ENCODE peak calls at places on chromosomes 7 and 10, in five cellular contexts. F is activated B cell treated with CpG ODN at 0.5 μM for 24 hours, B is upper lobe of right lung, O is heart right ventricle, W is ovary. E is an unnamed sample.

GRCh38 chr7:101303102-101303701 is 18.4 kb downstream of the IFT22 start:
- DNase-seq in W (no peak), O (no peak), B (no peak), F (no peak), E (no peak)

GRCh38 chr10:11861341-11861740 is 38.2 kb downstream of the PROSER2 start:
- DNase-seq in B (peak), W (no peak), F (no peak), O (no peak), E (no peak)

GRCh38 chr7:151201751-151202150 is 8.5 kb downstream of the H2BK1 start:
- DNase-seq in W (no peak), O (no peak), F (no peak), B (no peak), E (no peak)

GRCh38 chr7:116575853-116576252 is 51.0 kb downstream of the CAV1 start:
- DNase-seq in W (no peak), B (no peak), O (no peak), F (no peak), E (no peak)

GRCh38 chr7:44759246-44759645 is 10.6 kb downstream of the ZMIZ2 start:
- DNase-seq in F (no peak), W (no peak), O (no peak), B (no peak), E (no peak)

GRCh38 chr10:59991117-59991516 is 84.8 kb upstream of the CCDC6 start:
- DNase-seq in B (no peak), F (no peak), W (no peak), O (no peak), E (no peak)

GRCh38 chr7:73829921-73830617 is 727 bp upstream of the CLDN4 start:
- DNase-seq in B (no peak), O (no peak), W (no peak), F (no peak), E (no peak)

GRCh38 chr7:158606671-158607424 is 19.2 kb upstream of the PTPRN2 start:
- DNase-seq in W (no peak), O (no peak), B (no peak), F (no peak), E (no peak)

GRCh38 chr10:53786236-53786635 is 1013.7 kb upstream of the MBL2 start:
- DNase-seq in B (no peak), O (no peak), W (no peak), F (no peak), E (no peak)

GRCh38 chr7:44980393-44981034 is 1.7 kb upstream of the MYO1G start:
- DNase-seq in W (no peak), F (peak), B (peak), O (no peak), E (no peak)

GRCh38 chr10:115941247-115941840 is 331.7 kb downstream of the GFRA1 start:
- DNase-seq in W (no peak), F (no peak), O (no peak), B (no peak), E (no peak)

GRCh38 chr7:156667110-156667436 is 26.5 kb downstream of the RNF32 start:
- DNase-seq in F (no peak), O (no peak), B (no peak), W (no peak), E (no peak)

GRCh38 chr10:29862926-29863614 is 196.3 kb downstream of the JCAD start:
- DNase-seq in B (no peak), W (no peak), O (no peak), F (no peak), E (no peak)

GRCh38 chr7:33099154-33099940 is 9.9 kb downstream of the RP9 start:
- DNase-seq in O (peak), W (no peak), B (no peak), F (no peak), E (no peak)

GRCh38 chr7:51315393-51316261 is 982 bp downstream of the COBL start:
- DNase-seq in O (no peak), W (peak), F (no peak), B (peak), E (no peak)

GRCh38 chr10:133180192-133180914 is 20.3 kb downstream of the KNDC1 start:
- DNase-seq in W (no peak), O (no peak), F (no peak), B (peak), E (no peak)

GRCh38 chr7:98864726-98865420 is 4.9 kb downstream of the TMEM130 start:
- DNase-seq in B (no peak), W (no peak), F (no peak), O (no peak), E (no peak)

GRCh38 chr10:70753841-70754621 is 31.1 kb downstream of the TBATA start:
- DNase-seq in W (no peak), B (peak), O (no peak), F (no peak), E (no peak)

GRCh38 chr10:24885551-24885950 is 66.9 kb downstream of the PRTFDC1 start:
- DNase-seq in B (no peak), F (no peak), O (no peak), W (no peak), E (no peak)

GRCh38 chr10:80611481-80611880 is 73.8 kb downstream of the SH2D4B start:
- DNase-seq in F (no peak), O (no peak), W (no peak), B (no peak), E (no peak)

GRCh38 chr10:88401671-88402347 is 181.3 kb downstream of the RNLS start:
- DNase-seq in W (no peak), F (no peak), O (no peak), B (no peak), E (no peak)

GRCh38 chr10:33196710-33197406 is 137.6 kb downstream of the NRP1 start:
- DNase-seq in B (no peak), W (no peak), O (peak), F (no peak), E (no peak)

GRCh38 chr10:110859947-110860376 is 11.8 kb upstream of the PDCD4 start:
- DNase-seq in F (no peak), W (no peak), B (no peak), O (no peak), E (no peak)

DNA sequence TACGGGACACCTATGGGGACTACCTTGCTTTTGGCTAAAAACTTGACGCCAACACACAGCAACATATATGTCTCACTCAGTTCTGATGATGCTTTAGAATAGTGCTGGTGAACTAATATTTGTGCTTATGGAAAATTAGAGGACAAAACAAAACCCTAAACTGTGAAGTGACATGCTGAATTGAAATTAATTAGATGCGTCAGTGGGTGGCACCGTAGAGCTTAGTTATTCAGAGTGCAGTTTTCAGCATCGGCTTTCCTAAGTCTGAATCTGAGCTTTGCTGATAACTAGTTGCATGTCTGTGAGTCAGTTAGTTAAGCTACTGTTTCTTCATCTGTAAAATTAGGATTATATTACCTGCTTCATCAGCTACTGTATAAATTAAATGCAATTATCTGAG is 245.0 kb upstream of the SORCS1 start:
- DNase-seq in W (no peak), B (no peak), O (no peak), F (no peak), E (no peak)
- TF ChIP-seq CTCF in W (no peak), B (peak), O (peak), F (no peak), E (peak)

GRCh38 chr7:117949232-117949631 is 76.0 kb upstream of the CTTNBP2 start:
- DNase-seq in O (no peak), B (no peak), W (no peak), F (no peak), E (no peak)

GRCh38 chr7:117946201-117946633 is 73.0 kb upstream of the CTTNBP2 start:
- DNase-seq in B (no peak), O (no peak), W (no peak), F (no peak), E (no peak)

GRCh38 chr7:117950601-117951278 is 77.5 kb upstream of the CTTNBP2 start:
- DNase-seq in B (no peak), F (no peak), W (no peak), O (no peak), E (no peak)

GRCh38 chr7:117951285-117951684 is 78.0 kb upstream of the CTTNBP2 start:
- DNase-seq in F (no peak), B (no peak), W (no peak), O (no peak), E (no peak)

DNA sequence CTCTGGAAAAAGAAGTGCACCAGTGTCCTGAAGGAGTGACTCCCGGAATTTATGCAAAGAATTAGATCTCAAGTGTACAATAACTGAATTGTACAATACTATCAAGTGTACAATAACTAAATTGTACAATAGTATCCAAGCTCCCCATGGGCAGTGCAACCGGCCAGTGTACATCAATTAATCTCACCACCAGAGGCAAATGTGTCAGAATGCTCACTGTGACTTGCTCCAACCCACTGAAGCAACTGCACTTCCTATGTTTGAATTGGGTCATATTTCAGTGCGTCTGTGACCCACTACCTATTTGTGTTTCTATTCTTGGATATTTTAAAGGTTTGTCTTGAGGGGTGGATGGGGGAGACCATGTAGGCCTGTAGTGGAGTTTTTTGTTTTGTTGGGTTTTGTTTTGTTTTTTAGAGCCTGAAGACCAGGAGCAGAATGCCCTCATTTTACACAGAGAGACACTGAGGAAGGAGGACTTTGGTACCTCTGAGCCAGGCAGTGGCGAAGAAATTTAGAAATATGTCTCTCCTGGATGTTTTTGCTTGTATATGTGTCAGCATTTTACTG is 78.6 kb upstream of the CTTNBP2 start:
- DNase-seq in B (no peak), O (no peak), F (no peak), W (no peak), E (no peak)
- TF ChIP-seq CTCF in B (no peak), O (no peak), F (no peak), W (no peak), E (no peak)

GRCh38 chr10:98266647-98267046 is 1.3 kb downstream of the LOXL4 start:
- DNase-seq in W (no peak), B (no peak), O (no peak), F (no peak), E (no peak)
- TF ChIP-seq CTCF in W (no peak), B (no peak), O (no peak), F (no peak), E (no peak)

DNA sequence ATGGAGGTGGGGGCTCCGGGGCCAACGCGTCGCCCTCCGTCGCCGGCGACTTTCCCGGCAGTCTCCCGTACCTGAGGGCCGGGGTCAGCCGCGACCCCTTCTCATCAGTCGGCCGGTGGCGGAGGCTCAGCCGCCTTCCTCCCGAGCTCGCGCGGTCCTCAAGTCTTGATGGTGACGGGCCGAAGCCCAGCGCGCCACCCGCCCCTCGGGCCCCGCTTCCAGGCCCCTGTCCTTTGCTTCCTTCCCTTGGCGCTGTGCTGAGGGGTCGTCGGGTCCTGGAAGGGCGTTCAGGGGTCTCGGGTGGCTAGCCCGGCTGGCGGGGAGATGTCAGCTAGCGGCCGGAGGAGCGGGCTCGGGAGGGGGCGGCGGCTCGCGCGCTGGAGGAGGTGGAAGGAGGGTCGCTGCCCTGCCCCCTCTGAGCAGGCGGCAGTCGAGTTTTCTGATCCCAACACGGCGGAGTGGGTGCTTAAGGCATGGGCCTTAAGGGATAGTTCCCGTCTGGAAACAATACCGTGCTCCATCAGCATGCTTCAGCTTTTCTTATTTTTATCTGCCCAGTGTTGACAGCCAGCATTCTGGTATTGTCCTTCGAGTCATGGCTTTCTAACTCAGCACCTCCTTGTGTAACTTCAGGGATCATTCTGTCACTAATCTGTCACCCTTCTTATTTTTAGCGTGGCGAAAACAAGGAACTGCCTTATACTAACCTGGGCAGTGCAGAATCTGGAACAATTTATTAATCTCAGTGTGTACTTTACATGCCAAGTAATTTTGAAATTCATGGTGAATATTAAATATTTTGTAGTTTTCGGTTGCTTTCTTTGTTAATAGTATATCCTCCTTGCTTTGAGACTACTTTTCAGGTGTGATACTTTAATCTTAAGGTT is 748 bp downstream of the PHTF2 start:
- DNase-seq in W (peak), B (peak), O (peak), F (peak), E (no peak)
- TF ChIP-seq CTCF in W (no peak), B (no peak), O (no peak), F (no peak), E (no peak)

DNA sequence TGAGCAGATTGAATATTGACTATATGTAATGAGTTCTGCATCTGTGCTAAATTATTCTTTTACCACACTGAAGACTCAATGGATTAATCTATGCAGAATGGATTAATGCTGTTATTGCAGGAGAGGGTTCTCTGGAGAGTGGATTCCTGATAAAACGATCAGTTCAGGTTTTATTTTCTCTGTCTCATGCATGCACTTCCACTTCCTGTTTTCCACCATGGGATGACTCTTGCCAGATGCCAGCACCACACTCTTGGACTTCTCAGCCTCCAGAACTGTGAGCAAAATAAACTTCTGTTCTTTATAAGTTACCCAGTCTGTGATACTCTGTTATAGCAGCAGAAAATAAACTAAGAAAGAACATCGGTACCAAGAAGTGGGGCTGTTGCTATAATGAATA is 207.5 kb downstream of the KCND2 start:
- DNase-seq in F (no peak), B (no peak), W (no peak), O (no peak), E (no peak)
- TF ChIP-seq CTCF in F (no peak), B (no peak), W (no peak), O (no peak), E (no peak)

E was measured in D721Med.